ENCODE peak calls at places on chromosomes 5 and 9, in ten cellular contexts. S is HCT116, K is spleen, X is IMR-90, C is fibroblast of the aortic adventitia, Z is progenitor cell of endocrine pancreas, W is mammary epithelial cell, Q is mucosa of descending colon, T is Caco-2, Y is WERI-Rb-1. L is an unnamed sample.

GRCh38 chr9:136007906-136008692 is 46.9 kb upstream of the UBAC1 start:
- DNase-seq in S (peak), K (no peak), X (peak), C (no peak), Z (no peak), W (peak), Q (no peak), T (no peak), Y (no peak), L (no peak)

GRCh38 chr9:78612089-78612488 is 315.2 kb downstream of the PSAT1 start:
- DNase-seq in S (no peak), K (no peak), X (peak), C (peak), Z (no peak), W (peak), Q (no peak), T (no peak), Y (no peak), L (no peak)

GRCh38 chr5:81851481-81852178 is 100.7 kb upstream of the SSBP2 start:
- DNase-seq in S (peak), K (peak), X (peak), C (peak), Z (peak), W (peak), Q (peak), T (peak), Y (peak), L (peak)

GRCh38 chr9:16252631-16253030 is 617.8 kb downstream of the BNC2 start:
- DNase-seq in S (no peak), K (no peak), X (no peak), C (peak), Z (no peak), W (no peak), Q (no peak), T (no peak), Y (no peak), L (no peak)

GRCh38 chr9:97851450-97851883 is 1.6 kb upstream of the FOXE1 start:
- DNase-seq in S (no peak), K (no peak), X (no peak), C (no peak), Z (no peak), W (no peak), Q (no peak), T (no peak), Y (no peak), L (no peak)

GRCh38 chr9:130682490-130683121 is 11.0 kb upstream of the EXOSC2 start:
- DNase-seq in S (peak), K (peak), X (peak), C (peak), Z (no peak), W (peak), Q (peak), T (peak), Y (peak), L (peak)

GRCh38 chr9:17075758-17076485 is 58.9 kb upstream of the CNTLN start:
- DNase-seq in S (no peak), K (no peak), X (no peak), C (peak), Z (no peak), W (no peak), Q (no peak), T (no peak), Y (no peak), L (no peak)

GRCh38 chr9:11742471-11742870 is 950.7 kb upstream of the TYRP1 start:
- DNase-seq in S (no peak), K (no peak), X (no peak), C (no peak), Z (no peak), W (no peak), Q (no peak), T (no peak), Y (no peak), L (no peak)

GRCh38 chr9:78786794-78787193 is 489.9 kb downstream of the PSAT1 start:
- DNase-seq in S (no peak), K (no peak), X (peak), C (no peak), Z (no peak), W (peak), Q (no peak), T (no peak), Y (no peak), L (no peak)

GRCh38 chr9:5549671-5550650 is 39.6 kb downstream of the PDCD1LG2 start:
- DNase-seq in S (no peak), K (no peak), X (peak), C (peak), Z (no peak), W (peak), Q (no peak), T (no peak), Y (no peak), L (no peak)

GRCh38 chr9:127519301-127520166 is 68.2 kb downstream of the LRSAM1 start:
- DNase-seq in S (no peak), K (no peak), X (peak), C (peak), Z (no peak), W (peak), Q (no peak), T (no peak), Y (no peak), L (no peak)

GRCh38 chr5:1336106-1336561 is 8.8 kb downstream of the CLPTM1L start:
- DNase-seq in S (no peak), K (no peak), X (no peak), C (no peak), Z (no peak), W (no peak), Q (no peak), T (no peak), Y (no peak), L (no peak)

GRCh38 chr5:62948294-62948693 is 369.7 kb downstream of the LRRC70 start:
- DNase-seq in S (no peak), K (no peak), X (no peak), C (no peak), Z (no peak), W (no peak), Q (no peak), T (no peak), Y (no peak), L (no peak)

GRCh38 chr5:173642191-173642816 is 25.9 kb upstream of the BOD1 start:
- DNase-seq in S (no peak), K (no peak), X (no peak), C (no peak), Z (no peak), W (no peak), Q (no peak), T (no peak), Y (no peak), L (no peak)

GRCh38 chr5:173638126-173638525 is 21.7 kb upstream of the BOD1 start:
- DNase-seq in S (no peak), K (no peak), X (no peak), C (no peak), Z (no peak), W (no peak), Q (no peak), T (no peak), Y (no peak), L (no peak)

GRCh38 chr5:173641171-173641570 is 24.7 kb upstream of the BOD1 start:
- DNase-seq in S (no peak), K (no peak), X (no peak), C (no peak), Z (no peak), W (no peak), Q (no peak), T (no peak), Y (no peak), L (no peak)

GRCh38 chr5:173638631-173639030 is 22.2 kb upstream of the BOD1 start:
- DNase-seq in S (no peak), K (no peak), X (no peak), C (no peak), Z (no peak), W (no peak), Q (no peak), T (no peak), Y (no peak), L (peak)

DNA sequence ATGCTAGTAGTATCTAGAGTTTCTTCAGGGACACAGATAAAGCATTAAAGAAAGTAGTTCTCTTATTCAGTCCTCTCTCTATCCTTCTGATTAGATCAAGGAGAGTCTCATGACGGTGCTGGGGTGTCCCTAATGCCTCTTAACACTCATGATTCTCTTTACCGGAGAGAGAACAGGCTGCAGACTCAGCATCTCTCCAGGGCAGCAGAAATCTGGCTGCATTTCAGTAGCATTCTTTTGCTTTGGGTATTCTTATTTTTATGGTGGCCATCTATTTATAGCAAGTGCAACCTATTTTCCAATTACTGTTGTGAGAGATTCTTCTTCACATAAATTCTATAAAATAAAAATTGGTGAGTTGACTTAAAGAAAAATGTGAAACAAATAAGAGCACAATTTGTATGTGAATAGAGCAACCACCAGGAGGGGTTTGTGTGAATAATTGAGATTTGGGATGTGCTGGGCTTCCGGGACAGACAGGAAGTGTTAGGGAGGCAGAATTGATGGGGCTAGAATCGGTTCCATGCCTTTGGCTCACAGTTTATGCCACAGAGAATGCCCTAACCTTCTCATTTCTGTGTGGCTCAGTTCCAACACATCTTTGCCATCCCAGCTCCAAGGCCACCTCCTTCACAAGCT is 23.8 kb upstream of the BOD1 start:
- DNase-seq in S (no peak), K (no peak), X (no peak), C (no peak), Z (no peak), W (no peak), Q (no peak), T (peak), Y (no peak), L (no peak)
- TF ChIP-seq CTCF in S (no peak), K (no peak), X (peak), C (no peak), Z (no peak), W (no peak), Q (no peak), T (no peak), Y (no peak), L (no peak)

GRCh38 chr5:168747987-168748777 is 169.0 kb upstream of the PANK3 start:
- DNase-seq in S (peak), K (peak), X (no peak), C (no peak), Z (peak), W (peak), Q (peak), T (peak), Y (peak), L (peak)
- TF ChIP-seq CTCF in S (peak), K (peak), X (no peak), C (peak), Z (peak), W (peak), Q (no peak), T (peak), Y (peak), L (peak)

GRCh38 chr9:34375901-34376595 is 650 bp downstream of the MYORG start:
- DNase-seq in S (no peak), K (peak), X (no peak), C (peak), Z (no peak), W (peak), Q (peak), T (peak), Y (peak), L (peak)
- TF ChIP-seq CTCF in S (no peak), K (peak), X (no peak), C (no peak), Z (peak), W (peak), Q (peak), T (peak), Y (peak), L (peak)

GRCh38 chr5:131164931-131165727 is at the start of gene HINT1:
- DNase-seq in S (peak), K (peak), X (peak), C (peak), Z (peak), W (peak), Q (peak), T (peak), Y (peak), L (peak)
- TF ChIP-seq CTCF in S (no peak), K (peak), X (peak), C (no peak), Z (peak), W (peak), Q (peak), T (peak), Y (peak), L (no peak)

GRCh38 chr9:137304383-137305059 is 2.5 kb upstream of the NRARP start:
- DNase-seq in S (no peak), K (peak), X (no peak), C (no peak), Z (peak), W (no peak), Q (peak), T (peak), Y (peak), L (peak)

GRCh38 chr9:137306546-137307254 is 4.6 kb upstream of the NRARP start:
- DNase-seq in S (no peak), K (peak), X (no peak), C (no peak), Z (peak), W (no peak), Q (no peak), T (no peak), Y (no peak), L (peak)

GRCh38 chr9:137305788-137306545 is 3.9 kb upstream of the NRARP start:
- DNase-seq in S (no peak), K (peak), X (no peak), C (no peak), Z (no peak), W (no peak), Q (no peak), T (peak), Y (peak), L (peak)

GRCh38 chr9:137303893-137304382 is 1.9 kb upstream of the NRARP start:
- DNase-seq in S (no peak), K (no peak), X (no peak), C (no peak), Z (peak), W (no peak), Q (no peak), T (no peak), Y (no peak), L (no peak)

GRCh38 chr9:137305060-137305787 is 3.2 kb upstream of the NRARP start:
- DNase-seq in S (no peak), K (peak), X (no peak), C (no peak), Z (peak), W (peak), Q (peak), T (peak), Y (peak), L (peak)
- TF ChIP-seq CTCF in S (no peak), K (peak), X (no peak), C (peak), Z (no peak), W (no peak), Q (no peak), T (no peak), Y (peak), L (no peak)

GRCh38 chr9:91451431-91452270 is 28.0 kb upstream of the NFIL3 start:
- DNase-seq in S (no peak), K (no peak), X (peak), C (peak), Z (no peak), W (peak), Q (no peak), T (no peak), Y (no peak), L (no peak)

DNA sequence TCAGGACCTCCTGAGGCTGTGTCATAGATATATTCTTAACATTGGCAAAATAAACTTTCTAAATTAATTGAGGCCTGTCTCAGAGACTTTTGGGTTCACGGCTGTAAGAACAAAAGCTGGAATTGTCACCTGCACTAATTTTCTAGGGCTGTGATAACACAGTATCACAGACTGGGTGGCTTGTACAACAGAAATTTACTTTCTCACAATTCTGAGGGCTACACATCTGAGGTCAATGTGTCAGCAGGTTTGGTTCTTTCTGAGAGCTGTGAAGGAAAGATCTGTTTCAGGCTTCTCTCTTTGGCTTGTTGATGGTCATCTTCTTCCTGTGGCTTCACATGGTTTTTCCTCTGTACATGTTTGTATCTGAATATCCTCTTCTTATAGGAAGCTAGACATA is 29.2 kb upstream of the NFIL3 start:
- DNase-seq in S (no peak), K (no peak), X (no peak), C (no peak), Z (no peak), W (no peak), Q (no peak), T (no peak), Y (no peak), L (no peak)
- TF ChIP-seq CTCF in S (no peak), K (no peak), X (no peak), C (no peak), Z (no peak), W (no peak), Q (no peak), T (no peak), Y (no peak), L (no peak)

DNA sequence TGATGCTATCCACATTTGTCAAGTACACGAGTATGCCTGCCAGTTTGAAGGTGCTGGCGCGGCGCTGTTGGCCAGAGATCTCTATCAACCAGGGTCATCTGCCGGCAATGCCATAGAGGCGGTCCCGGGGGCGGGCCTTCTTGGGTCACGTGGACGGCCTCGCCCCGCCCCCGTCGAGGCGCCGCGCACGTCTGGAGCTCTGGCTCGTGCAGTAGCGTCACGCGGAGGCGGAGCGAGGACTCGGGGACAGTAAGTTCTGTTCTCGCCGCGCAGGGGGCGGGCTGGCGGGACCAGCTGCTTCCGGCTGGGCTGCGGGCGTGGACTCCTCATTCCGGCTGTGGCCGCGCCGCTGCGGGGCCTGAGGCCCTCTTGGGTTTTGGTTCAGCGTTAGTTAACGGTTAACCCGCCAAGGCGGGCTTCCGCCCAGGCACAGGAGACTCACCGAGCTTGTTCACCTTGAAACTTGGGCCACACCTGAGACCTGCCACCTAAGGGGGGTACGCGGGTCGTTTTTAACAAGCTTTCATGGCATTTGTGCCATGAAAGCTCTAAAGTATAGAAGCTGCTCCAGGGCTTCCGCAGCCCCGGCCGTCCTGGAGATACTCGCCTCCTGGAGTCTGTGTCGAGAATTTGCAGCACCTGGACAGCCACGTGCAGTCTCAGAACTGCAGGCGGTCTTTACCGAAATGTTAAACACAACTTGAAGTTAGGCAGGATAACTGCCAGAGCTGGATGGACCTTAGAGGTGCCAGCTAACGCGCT is at the start of gene RFESD:
- DNase-seq in S (peak), K (peak), X (peak), C (peak), Z (peak), W (peak), Q (peak), T (peak), Y (peak), L (peak)
- TF ChIP-seq CTCF in S (no peak), K (peak), X (peak), C (peak), Z (peak), W (peak), Q (peak), T (peak), Y (no peak), L (peak)

GRCh38 chr5:169911448-169912212 is 68.7 kb downstream of the INSYN2B start:
- DNase-seq in S (no peak), K (no peak), X (no peak), C (no peak), Z (no peak), W (peak), Q (no peak), T (no peak), Y (no peak), L (no peak)
- TF ChIP-seq CTCF in S (no peak), K (no peak), X (no peak), C (no peak), Z (no peak), W (peak), Q (no peak), T (peak), Y (no peak), L (no peak)

GRCh38 chr5:59445741-59446140 is 447.8 kb downstream of the PDE4D start:
- DNase-seq in S (no peak), K (no peak), X (no peak), C (no peak), Z (no peak), W (peak), Q (no peak), T (no peak), Y (no peak), L (no peak)

DNA sequence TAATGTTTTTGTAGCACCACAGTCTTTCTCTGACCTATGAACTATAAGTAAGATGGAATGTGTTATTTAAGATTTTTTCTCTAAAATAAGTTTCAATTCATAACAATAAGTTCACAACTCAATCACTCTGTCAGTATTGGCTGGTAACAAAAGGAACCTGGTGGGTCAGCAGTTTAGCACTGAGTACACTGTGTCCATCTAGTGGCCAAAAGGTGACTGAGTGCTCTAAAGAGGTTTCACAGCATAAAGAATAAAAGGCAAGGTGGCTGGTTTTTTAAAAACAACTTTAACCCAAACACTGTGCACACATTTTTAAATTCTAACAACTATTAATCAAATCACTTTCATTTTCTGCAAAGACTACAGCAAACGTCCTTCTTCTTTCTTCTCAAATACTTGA is 443.3 kb downstream of the PDE4D start:
- DNase-seq in S (no peak), K (no peak), X (no peak), C (no peak), Z (no peak), W (no peak), Q (peak), T (no peak), Y (no peak), L (no peak)
- TF ChIP-seq CTCF in S (peak), K (no peak), X (no peak), C (peak), Z (no peak), W (peak), Q (no peak), T (no peak), Y (peak), L (peak)

DNA sequence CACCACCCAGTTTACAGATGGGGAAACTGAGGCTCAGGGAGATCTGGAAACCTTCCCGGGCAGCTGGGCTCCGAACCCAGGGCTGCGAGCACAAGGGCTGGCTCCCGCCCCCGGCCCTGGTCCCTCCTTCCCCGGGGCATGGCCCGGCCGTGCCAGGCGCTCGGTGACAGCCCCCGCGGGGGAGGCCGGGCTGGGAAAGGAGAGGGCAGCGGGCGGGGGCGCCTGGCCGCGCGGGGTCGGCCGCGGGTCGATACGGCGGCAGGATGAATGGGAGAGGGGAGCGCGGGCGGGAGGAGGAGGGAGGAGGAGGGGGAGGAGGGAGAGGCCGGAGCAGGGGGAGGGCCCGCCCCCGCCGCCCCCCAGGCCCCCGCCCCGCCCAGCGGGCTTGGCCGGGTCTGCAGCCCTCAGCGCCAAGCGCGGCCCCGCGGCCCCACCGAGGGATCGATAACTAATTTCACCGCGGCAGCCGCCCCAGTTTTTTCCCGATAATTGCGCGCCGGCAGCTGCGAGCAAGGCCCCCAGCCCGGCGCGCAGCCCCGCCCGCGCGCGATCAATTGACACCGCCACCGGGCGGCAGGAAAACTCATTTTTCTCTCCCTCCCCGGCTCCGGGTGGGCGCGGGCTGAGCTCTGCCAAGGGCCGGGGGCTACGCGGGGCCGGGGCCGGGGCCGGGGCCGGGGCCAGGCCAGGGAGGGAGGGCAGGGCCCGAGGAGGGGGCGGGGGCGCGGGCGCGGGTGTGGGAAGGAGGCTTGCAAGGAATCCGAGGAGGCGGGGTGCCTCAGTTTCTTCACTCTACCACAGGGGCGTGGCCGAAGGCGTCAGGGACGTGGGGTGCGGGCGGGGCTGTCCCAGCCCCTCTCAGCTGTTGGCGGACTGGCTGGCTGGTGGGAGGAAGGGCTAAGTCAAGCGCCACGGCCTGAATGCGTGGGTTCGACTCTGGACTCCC is 52.1 kb downstream of the C9orf50 start:
- DNase-seq in S (no peak), K (no peak), X (no peak), C (no peak), Z (peak), W (no peak), Q (peak), T (peak), Y (peak), L (peak)
- TF ChIP-seq CTCF in S (no peak), K (peak), X (no peak), C (no peak), Z (peak), W (no peak), Q (no peak), T (no peak), Y (no peak), L (no peak)